ENCODE peak calls at places on chromosome 9, in five cellular contexts. H, Y, R, Z and J are unnamed samples.
A peak's percentile ranks its signal among the peaks of the same experiment; 100 is the strongest.

GRCh38 chr9:68546596-68547390 is 6.1 kb upstream of the TMEM252 start:
- DNase-seq in Z (no peak), Y (peak; percentile 46), H (peak; percentile 98), R (no peak), J (no peak)

GRCh38 chr9:90921104-90921503 is 119.5 kb downstream of the SYK start:
- DNase-seq in Z (no peak), Y (no peak), R (no peak), H (no peak), J (no peak)

GRCh38 chr9:37621299-37621934 is 29.0 kb upstream of the TOMM5 start:
- DNase-seq in H (no peak), Y (no peak), R (no peak), Z (no peak), J (no peak)

GRCh38 chr9:6106576-6107339 is 91.3 kb upstream of the RANBP6 start:
- DNase-seq in Y (peak; percentile 7), Z (peak; percentile 55), R (peak; percentile 12), H (no peak), J (no peak)

GRCh38 chr9:121609845-121610637 is 41.4 kb upstream of the DAB2IP start:
- DNase-seq in Y (no peak), H (peak; percentile 96), Z (peak; percentile 54), R (peak; percentile 92), J (no peak)

GRCh38 chr9:73515216-73515615 is 363.6 kb downstream of the ANXA1 start:
- DNase-seq in R (no peak), H (no peak), Z (no peak), Y (no peak), J (no peak)

GRCh38 chr9:6758418-6759113 is 793 bp downstream of the KDM4C start:
- DNase-seq in Z (no peak), H (no peak), Y (peak; percentile 69), R (peak; percentile 51), J (peak; percentile 30)

GRCh38 chr9:581673-582497 is 259.6 kb upstream of the DMRT1 start:
- DNase-seq in H (no peak), Y (peak; percentile 26), Z (no peak), R (no peak), J (peak; percentile 21)

GRCh38 chr9:114958021-114958846 is 27.8 kb upstream of the TNFSF8 start:
- DNase-seq in R (no peak), Y (no peak), Z (peak; percentile 51), H (no peak), J (no peak)

GRCh38 chr9:112535364-112535763 is 48.7 kb downstream of the KIAA1958 start:
- DNase-seq in R (peak; percentile 71), H (no peak), Z (peak; percentile 46), Y (no peak), J (no peak)

GRCh38 chr9:129626079-129626943 is at the start of gene NTMT1:
- DNase-seq in Y (peak; percentile 89), H (no peak), R (peak; percentile 81), Z (peak; percentile 86), J (peak; percentile 79)

GRCh38 chr9:88090151-88090581 is 48.1 kb downstream of the SPATA31C2 start:
- DNase-seq in H (no peak), Z (peak; percentile 12), Y (peak; percentile 6), R (peak; percentile 63), J (no peak)

GRCh38 chr9:132183715-132184114 is 21.9 kb downstream of the NTNG2 start:
- DNase-seq in R (no peak), Z (no peak), H (no peak), Y (no peak), J (no peak)

GRCh38 chr9:113579270-113580040 is 115.9 kb downstream of the RGS3 start:
- DNase-seq in R (peak; percentile 60), Y (no peak), H (no peak), Z (peak; percentile 62), J (no peak)

GRCh38 chr9:6584881-6585597 is 60.5 kb downstream of the GLDC start:
- DNase-seq in R (peak; percentile 40), H (no peak), Y (no peak), Z (peak; percentile 64), J (no peak)

GRCh38 chr9:119853126-119853525 is 483.9 kb upstream of the BRINP1 start:
- DNase-seq in H (no peak), Z (no peak), R (no peak), Y (no peak), J (no peak)

GRCh38 chr9:36878986-36879982 is 154.8 kb downstream of the PAX5 start:
- DNase-seq in Z (no peak), H (no peak), R (no peak), Y (no peak), J (no peak)

GRCh38 chr9:81826541-81826906 is 101.7 kb upstream of the SPATA31D4 start:
- DNase-seq in Z (peak; percentile 44), R (peak; percentile 35), Y (no peak), H (no peak), J (no peak)

GRCh38 chr9:96251451-96251850 is 50.5 kb downstream of the HSD17B3 start:
- DNase-seq in Y (no peak), H (no peak), R (no peak), Z (peak; percentile 21), J (no peak)

GRCh38 chr9:90300901-90301688 is 341.5 kb downstream of the DIRAS2 start:
- DNase-seq in H (peak; percentile 66), Z (peak; percentile 82), Y (no peak), R (peak; percentile 91), J (no peak)

GRCh38 chr9:126222835-126223431 is 103.7 kb upstream of the MVB12B start:
- DNase-seq in H (no peak), R (no peak), Y (no peak), Z (no peak), J (no peak)

GRCh38 chr9:83978992-83979811 is 813 bp downstream of the HNRNPK start:
- DNase-seq in Y (peak; percentile 74), H (no peak), R (peak; percentile 81), Z (peak; percentile 84), J (peak; percentile 58)

GRCh38 chr9:4301971-4302427 is 2.1 kb upstream of the GLIS3 start:
- DNase-seq in Z (peak; percentile 99), Y (no peak), R (peak; percentile 96), H (peak; percentile 68), J (no peak)

GRCh38 chr9:120940573-120940972 is 14.0 kb upstream of the TRAF1 start:
- DNase-seq in R (no peak), Z (no peak), H (no peak), Y (no peak), J (no peak)

DNA sequence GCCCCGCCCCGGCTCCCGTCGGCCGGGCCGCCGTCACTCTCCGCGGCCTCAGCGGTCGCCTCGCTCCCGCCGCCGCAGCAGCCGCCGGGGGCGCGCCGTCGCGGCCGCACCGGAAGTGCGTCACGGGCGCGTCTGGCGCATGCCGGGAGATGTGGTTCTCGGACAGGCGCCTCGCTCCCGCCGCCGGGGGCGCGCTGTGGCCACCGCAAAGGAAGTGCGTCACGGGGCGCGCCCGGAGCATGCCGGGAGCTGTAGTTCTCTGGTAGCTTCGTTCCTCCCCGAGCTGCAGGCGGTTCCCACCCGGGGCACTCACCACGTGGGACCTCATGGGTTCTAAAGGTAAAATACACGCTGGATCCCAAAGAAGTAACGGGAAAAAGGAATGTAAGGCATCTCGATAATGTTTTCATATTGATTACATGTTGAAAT is at the start of gene UBAC1:
- DNase-seq in Y (peak; percentile 94), R (peak; percentile 94), Z (peak; percentile 94), H (peak; percentile 31), J (peak; percentile 88)
- TF ChIP-seq CTCF in Y (no peak), R (peak; percentile 55), Z (peak; percentile 19), H (peak; percentile 33), J (peak; percentile 46)

DNA sequence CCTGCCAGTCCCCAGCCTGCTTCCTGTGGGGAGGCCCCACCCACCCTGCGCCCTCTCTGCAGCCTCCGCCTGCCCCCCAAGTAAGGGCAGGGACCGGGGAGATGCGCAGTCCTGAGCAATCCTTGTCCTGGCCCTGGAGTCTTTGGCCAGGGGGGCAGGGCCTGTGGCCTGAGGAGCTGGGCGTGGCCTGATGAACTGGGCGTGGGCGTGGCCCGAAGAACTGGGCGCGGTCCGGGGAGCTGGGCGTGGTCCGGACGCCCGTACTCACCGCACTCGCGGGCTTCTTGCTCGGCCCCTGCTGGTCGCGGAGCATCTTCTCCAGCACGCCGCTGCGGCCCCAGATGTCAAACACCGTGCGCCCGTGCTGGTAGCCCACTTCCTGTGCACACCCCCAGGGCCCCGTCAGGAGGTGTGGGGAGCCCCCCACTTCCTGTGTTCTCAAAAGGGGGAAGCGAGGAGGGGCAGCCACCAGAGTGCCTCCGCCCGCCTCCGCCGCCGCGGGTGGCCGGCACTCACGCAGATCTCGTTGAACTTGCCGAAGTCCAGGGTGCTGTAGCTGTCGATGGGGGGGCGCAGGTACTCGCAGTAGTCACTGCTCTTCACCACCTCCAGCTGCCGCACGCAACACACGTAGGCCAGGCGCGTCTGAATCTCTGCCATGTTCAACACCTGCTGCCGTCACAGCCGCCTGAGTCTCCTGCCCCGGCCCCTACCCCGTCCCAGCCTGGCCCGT is 2.7 kb upstream of the NSMF start:
- DNase-seq in Z (peak; percentile 58), Y (peak; percentile 83), R (no peak), H (no peak), J (no peak)
- TF ChIP-seq CTCF in Z (peak; percentile 4), Y (no peak), R (no peak), H (no peak), J (no peak)

GRCh38 chr9:123820139-123820538 is 109.8 kb downstream of the DENND1A start:
- DNase-seq in R (no peak), Z (no peak), H (no peak), Y (no peak), J (no peak)

GRCh38 chr9:123828449-123828848 is 101.5 kb downstream of the DENND1A start:
- DNase-seq in H (no peak), R (no peak), Y (no peak), Z (no peak), J (no peak)

GRCh38 chr9:123823194-123823947 is 106.6 kb downstream of the DENND1A start:
- DNase-seq in H (no peak), R (no peak), Z (no peak), Y (no peak), J (no peak)

GRCh38 chr9:123825337-123825736 is 104.6 kb downstream of the DENND1A start:
- DNase-seq in H (no peak), R (peak; percentile 53), Z (peak; percentile 60), Y (no peak), J (no peak)
- TF ChIP-seq CTCF in H (peak; percentile 32), R (peak; percentile 23), Z (peak; percentile 53), Y (no peak), J (peak; percentile 25)

GRCh38 chr9:23582836-23583235 is 243.2 kb downstream of the ELAVL2 start:
- DNase-seq in Z (no peak), R (no peak), H (peak; percentile 77), Y (no peak), J (no peak)

GRCh38 chr9:23590601-23591000 is 235.4 kb downstream of the ELAVL2 start:
- DNase-seq in H (no peak), R (no peak), Y (no peak), Z (no peak), J (no peak)

GRCh38 chr9:23586906-23587305 is 239.1 kb downstream of the ELAVL2 start:
- DNase-seq in Z (no peak), Y (no peak), R (no peak), H (no peak), J (no peak)

GRCh38 chr9:23587903-23588302 is 238.1 kb downstream of the ELAVL2 start:
- DNase-seq in R (no peak), H (no peak), Y (no peak), Z (no peak), J (no peak)

DNA sequence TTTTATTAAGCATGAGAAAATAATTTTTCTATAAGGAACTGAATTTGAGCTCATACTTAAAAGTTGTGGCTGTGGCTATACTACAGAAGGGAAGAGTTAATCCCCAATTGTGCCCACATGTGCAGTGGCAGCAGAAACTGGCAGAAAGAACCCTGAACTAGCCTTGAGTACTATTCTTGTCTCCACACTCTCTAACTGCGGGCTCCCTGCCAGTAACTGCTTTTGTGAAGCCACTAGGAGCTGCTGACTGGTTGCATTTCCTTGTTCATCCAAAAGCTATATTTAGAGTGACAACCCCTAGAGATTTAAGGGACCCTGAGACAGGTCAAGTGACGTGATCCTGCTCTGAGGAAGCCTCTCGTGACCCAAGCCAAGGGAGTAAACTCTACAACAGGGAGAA is 238.6 kb downstream of the ELAVL2 start:
- DNase-seq in Z (no peak), H (no peak), Y (no peak), R (no peak), J (no peak)
- TF ChIP-seq CTCF in Z (no peak), H (no peak), Y (no peak), R (no peak), J (no peak)